ENCODE peak calls at places on chromosome 14, in nine cellular contexts. C, A, P, V, D, Q, M, J and Y are unnamed samples. For H3K4me1, the result is how much of the 10 kb centered on the place peaks cover.

GRCh38 chr14:28755930-28756895 is 10.4 kb upstream of the FOXG1 start:
- DNase-seq in C (no peak), A (no peak), P (no peak), V (no peak), D (no peak), Q (no peak), M (no peak), J (no peak), Y (no peak)

GRCh38 chr14:92794547-92794941 is 439 bp downstream of the GOLGA5 start:
- DNase-seq in C (no peak), A (peak), P (no peak), V (peak), D (peak), Q (peak), M (peak), J (no peak), Y (peak)

GRCh38 chr14:51018521-51018920 is 74.2 kb upstream of the PYGL start:
- DNase-seq in C (no peak), A (no peak), P (peak), V (no peak), D (peak), Q (peak), M (peak), J (no peak), Y (peak)

GRCh38 chr14:37170237-37170636 is 2.2 kb downstream of the SLC25A21 start:
- DNase-seq in C (no peak), A (no peak), P (no peak), V (no peak), D (no peak), Q (no peak), M (no peak), J (no peak), Y (no peak)

GRCh38 chr14:90303382-90303943 is 28.3 kb downstream of the NRDE2 start:
- DNase-seq in C (no peak), A (no peak), P (no peak), V (no peak), D (no peak), Q (no peak), M (no peak), J (no peak), Y (no peak)

GRCh38 chr14:101774006-101774755 is 12.7 kb downstream of the PPP2R5C start:
- DNase-seq in C (no peak), A (no peak), P (no peak), V (no peak), D (no peak), Q (no peak), M (no peak), J (no peak), Y (no peak)

GRCh38 chr14:26621366-26621765 is 23.5 kb upstream of the NOVA1 start:
- DNase-seq in C (no peak), A (no peak), P (no peak), V (no peak), D (no peak), Q (no peak), M (peak), J (no peak), Y (no peak)

GRCh38 chr14:34050606-34051005 is 99.7 kb upstream of the EGLN3 start:
- DNase-seq in C (peak), A (peak), P (no peak), V (no peak), D (no peak), Q (peak), M (peak), J (no peak), Y (peak)

GRCh38 chr14:98136019-98136418 is 1136.0 kb downstream of the BCL11B start:
- DNase-seq in C (no peak), A (no peak), P (no peak), V (no peak), D (no peak), Q (no peak), M (no peak), J (no peak), Y (no peak)

GRCh38 chr14:99936738-99937474 is 128.3 kb upstream of the EVL start:
- DNase-seq in C (no peak), A (no peak), P (no peak), V (no peak), D (no peak), Q (no peak), M (no peak), J (no peak), Y (no peak)

GRCh38 chr14:87995500-87996275 is 2.7 kb upstream of the GALC start:
- DNase-seq in C (no peak), A (no peak), P (no peak), V (no peak), D (no peak), Q (peak), M (no peak), J (no peak), Y (peak)

GRCh38 chr14:61484011-61484410 is 162.6 kb downstream of the PRKCH start:
- DNase-seq in C (no peak), A (no peak), P (no peak), V (no peak), D (no peak), Q (no peak), M (no peak), J (no peak), Y (peak)

GRCh38 chr14:61486930-61487495 is 165.6 kb downstream of the PRKCH start:
- DNase-seq in C (no peak), A (no peak), P (no peak), V (no peak), D (no peak), Q (no peak), M (no peak), J (no peak), Y (peak)

GRCh38 chr14:61484826-61485584 is 163.6 kb downstream of the PRKCH start:
- DNase-seq in C (peak), A (no peak), P (no peak), V (no peak), D (no peak), Q (no peak), M (no peak), J (no peak), Y (peak)

GRCh38 chr14:61483477-61483876 is 162.1 kb downstream of the PRKCH start:
- DNase-seq in C (no peak), A (no peak), P (no peak), V (no peak), D (no peak), Q (no peak), M (no peak), J (no peak), Y (no peak)

GRCh38 chr14:61485670-61486069 is 164.3 kb downstream of the PRKCH start:
- DNase-seq in C (no peak), A (no peak), P (no peak), V (no peak), D (no peak), Q (no peak), M (no peak), J (no peak), Y (no peak)
- H3K4me1 ChIP-seq in C (under half), A (under half), P (under half), V (under half), D (under half), Q (under half), M (under half), J (under half), Y (under half)

GRCh38 chr14:68864301-68864810 is 71.5 kb upstream of the ZFP36L1 start:
- DNase-seq in C (no peak), A (no peak), P (peak), V (no peak), D (no peak), Q (no peak), M (peak), J (no peak), Y (no peak)
- H3K27ac ChIP-seq in C (no peak), A (no peak), P (no peak), V (no peak), D (no peak), Q (no peak), M (peak), J (no peak), Y (no peak)

DNA sequence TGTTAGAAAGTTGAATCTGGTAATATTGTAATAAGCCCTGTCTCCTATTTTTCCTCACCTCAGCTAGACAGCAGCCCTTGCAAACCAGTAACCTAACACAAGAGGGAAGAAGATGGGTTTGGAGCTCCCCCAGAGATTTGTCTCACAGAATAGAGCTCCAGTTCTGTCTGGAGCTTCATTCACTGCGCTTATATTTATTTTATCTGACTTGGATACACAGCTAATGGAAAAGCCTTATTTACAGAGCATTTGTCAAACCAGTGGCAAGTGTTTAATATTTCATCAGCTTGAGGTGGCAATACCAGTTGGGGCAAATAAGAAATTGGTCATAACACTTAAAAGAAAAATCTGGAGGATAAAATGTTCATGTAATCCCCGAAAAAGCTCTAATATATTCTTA is 1094.0 kb downstream of the FSCB start:
- DNase-seq in C (no peak), A (no peak), P (no peak), V (no peak), D (no peak), Q (no peak), M (no peak), J (no peak), Y (no peak)
- H2AFZ ChIP-seq in C (no peak), A (no peak), P (no peak), V (no peak), D (no peak), Q (no peak), M (no peak), J (no peak), Y (no peak)

DNA sequence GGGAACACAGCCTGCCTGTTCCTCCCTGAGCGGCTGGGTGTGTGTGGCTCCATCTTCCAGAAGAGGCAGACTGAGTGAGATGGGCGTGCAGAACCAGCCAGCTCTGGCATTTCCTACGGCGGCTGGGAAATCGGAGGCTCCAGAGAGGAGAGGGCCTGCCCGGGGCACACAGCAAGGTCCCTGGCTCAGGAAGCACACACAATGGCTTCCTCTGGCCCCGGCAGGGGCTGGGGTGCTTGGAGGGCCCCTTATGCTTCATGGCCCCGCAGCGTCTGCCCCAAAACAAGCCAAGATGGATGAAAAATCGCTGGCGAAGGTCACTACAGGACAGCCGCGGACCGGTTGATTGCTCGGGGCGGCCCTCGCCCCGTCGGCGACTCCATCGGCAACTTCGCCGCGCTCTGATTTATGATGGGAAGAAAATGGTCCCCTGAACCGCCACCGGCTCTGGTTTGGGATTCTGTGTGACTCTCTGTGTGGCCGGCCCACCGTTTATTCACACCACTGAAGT is 191.5 kb upstream of the C14orf180 start:
- DNase-seq in C (no peak), A (no peak), P (peak), V (no peak), D (no peak), Q (no peak), M (no peak), J (peak), Y (no peak)
- H3K4me1 ChIP-seq in C (under half), A (under half), P (under half), V (under half), D (under half), Q (under half), M (under half), J (under half), Y (under half)

GRCh38 chr14:105355049-105355575 is 40.6 kb downstream of the PACS2 start:
- DNase-seq in C (no peak), A (no peak), P (no peak), V (no peak), D (no peak), Q (no peak), M (no peak), J (no peak), Y (no peak)
- H3K27ac ChIP-seq in C (no peak), A (no peak), P (no peak), V (no peak), D (no peak), Q (no peak), M (no peak), J (no peak), Y (no peak)

GRCh38 chr14:35944847-35945246 is 118.7 kb downstream of the BRMS1L start:
- DNase-seq in C (peak), A (peak), P (no peak), V (no peak), D (no peak), Q (no peak), M (no peak), J (peak), Y (peak)
- H2AFZ ChIP-seq in C (no peak), A (no peak), P (no peak), V (no peak), D (no peak), Q (no peak), M (no peak), J (no peak), Y (no peak)

DNA sequence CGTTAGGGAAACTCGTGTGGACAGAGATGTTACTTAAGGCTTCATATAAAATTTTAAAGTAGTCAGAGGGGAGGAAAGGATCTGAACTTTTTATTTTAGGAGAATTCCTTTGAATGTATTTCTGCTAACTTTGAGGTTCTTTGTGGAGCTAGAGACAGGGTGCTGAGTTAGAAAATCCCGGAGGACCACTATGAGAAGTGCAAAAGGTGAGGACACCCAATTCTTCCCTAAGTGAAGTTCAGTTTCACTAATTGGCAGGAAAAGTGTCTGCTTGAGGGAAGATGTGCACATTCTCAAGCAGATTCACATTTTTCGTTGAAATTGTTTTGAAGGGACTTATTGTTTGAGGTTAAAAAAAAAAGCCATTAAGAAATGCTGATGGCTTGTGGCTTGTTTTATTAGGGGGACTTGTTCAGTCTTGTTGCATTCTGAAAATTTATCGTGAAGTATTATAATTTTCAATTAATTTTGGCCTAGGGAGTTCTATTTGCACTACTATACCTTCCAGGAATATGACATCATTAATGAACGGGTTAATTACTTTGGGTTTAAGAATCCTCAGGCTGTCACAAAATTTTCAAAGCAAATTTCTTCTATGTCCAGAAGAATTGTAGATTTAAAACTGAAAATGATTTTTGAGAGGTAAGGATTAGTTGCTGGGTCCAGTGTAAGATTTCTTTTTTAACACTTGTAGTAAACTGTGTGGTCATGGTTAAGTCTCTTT is 1.8 kb downstream of the PCNX1 start:
- DNase-seq in C (no peak), A (peak), P (peak), V (no peak), D (no peak), Q (no peak), M (no peak), J (no peak), Y (no peak)
- H3K4me1 ChIP-seq in C (under half), A (under half), P (under half), V (under half), D (under half), Q (under half), M (under half), J (under half), Y (under half)

GRCh38 chr14:65001758-65002157 is 15.1 kb downstream of the FNTB start:
- DNase-seq in C (no peak), A (no peak), P (no peak), V (no peak), D (no peak), Q (peak), M (no peak), J (no peak), Y (no peak)
- H3K27ac ChIP-seq in C (no peak), A (no peak), P (peak), V (no peak), D (no peak), Q (no peak), M (no peak), J (no peak), Y (no peak)

DNA sequence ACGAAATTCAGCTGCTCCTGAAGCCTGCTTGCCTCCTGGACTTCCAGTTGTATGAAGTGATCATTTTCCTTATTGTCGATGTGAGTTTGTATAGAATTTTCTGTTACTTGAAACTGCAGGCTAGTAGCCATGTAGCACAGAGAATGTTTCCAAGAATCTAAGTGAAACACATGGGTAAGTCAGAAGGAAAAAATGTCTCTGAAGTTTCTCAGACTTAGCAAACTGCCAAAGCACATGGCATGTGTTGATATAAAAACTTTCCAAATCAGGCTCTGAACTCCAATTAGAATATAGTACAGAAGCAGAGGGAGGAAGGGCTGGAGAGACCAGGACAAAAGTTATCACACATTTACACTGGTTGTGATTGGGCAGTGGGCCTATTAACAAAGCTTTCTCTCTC is 9.8 kb upstream of the PCNX1 start:
- DNase-seq in C (no peak), A (no peak), P (no peak), V (no peak), D (peak), Q (peak), M (peak), J (no peak), Y (no peak)
- H2AFZ ChIP-seq in C (no peak), A (peak), P (peak), V (no peak), D (peak), Q (peak), M (peak), J (no peak), Y (no peak)

DNA sequence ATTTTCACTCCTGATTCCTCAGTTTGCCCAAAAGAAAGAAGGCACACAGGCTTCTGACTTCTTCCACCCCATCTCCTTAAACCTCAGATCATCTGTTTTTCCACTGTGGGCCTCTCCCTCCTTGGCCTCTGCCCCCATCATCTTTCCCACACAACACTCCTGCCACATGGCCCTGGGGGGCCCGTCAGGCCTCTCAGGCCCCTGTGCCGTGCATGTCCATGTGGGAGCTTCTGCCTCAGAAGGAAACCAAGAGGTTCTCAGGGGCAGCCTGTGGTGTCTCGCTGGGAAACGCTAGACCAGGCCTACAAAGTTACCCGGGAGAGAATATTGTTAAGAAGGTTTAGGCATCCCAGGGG is 8.0 kb downstream of the KLHL33 start:
- DNase-seq in C (no peak), A (no peak), P (no peak), V (no peak), D (no peak), Q (no peak), M (no peak), J (no peak), Y (no peak)
- H3K4me1 ChIP-seq in C (under half), A (under half), P (under half), V (under half), D (under half), Q (under half), M (under half), J (under half), Y (under half)